ENCODE peak calls at places on chromosomes 3 and 15, in ten cellular contexts. V is HCEC 1CT; U is T-helper 2 cell; Z is heart left ventricle; H is colonic mucosa; O is stimulated activated CD8-positive, alpha-beta memory T cell treated with anti-CD3 and anti-CD28 coated beads, Interleukin-15, amount 100 ng/mL, for 24 hours; Q is T-helper 17 cell; B is KBM-7; F is tibial nerve; R is BJ. G is an unnamed sample.

GRCh38 chr15:59148160-59148810 is 43.3 kb downstream of the CCNB2 start:
- DNase-seq in V (no peak), U (no peak), Z (no peak), H (no peak), O (no peak), Q (no peak), B (no peak), F (no peak), R (peak), G (no peak)

GRCh38 chr15:74768099-74768770 is 13.6 kb upstream of the CSK start:
- DNase-seq in V (no peak), U (no peak), Z (no peak), H (no peak), O (no peak), Q (no peak), B (peak), F (no peak), R (no peak), G (no peak)

GRCh38 chr3:5063724-5064123 is 58.4 kb upstream of the ARL8B start:
- DNase-seq in V (no peak), U (no peak), Z (no peak), H (no peak), O (no peak), Q (no peak), B (no peak), F (no peak), R (no peak), G (no peak)

GRCh38 chr3:188491276-188491687 is 337.3 kb downstream of the LPP start:
- DNase-seq in V (peak), U (no peak), Z (peak), H (no peak), O (no peak), Q (no peak), B (no peak), F (no peak), R (no peak), G (no peak)

GRCh38 chr15:62360286-62360685 is 195.2 kb upstream of the C2CD4B start:
- DNase-seq in V (no peak), U (no peak), Z (no peak), H (no peak), O (no peak), Q (no peak), B (no peak), F (no peak), R (no peak), G (no peak)

GRCh38 chr15:33654859-33655258 is 313.4 kb upstream of the CHRM5 start:
- DNase-seq in V (no peak), U (no peak), Z (no peak), H (no peak), O (no peak), Q (no peak), B (no peak), F (no peak), R (no peak), G (no peak)

GRCh38 chr15:26148461-26148860 is 285.3 kb upstream of the ATP10A start:
- DNase-seq in V (no peak), U (no peak), Z (no peak), H (no peak), O (no peak), Q (no peak), B (no peak), F (no peak), R (no peak), G (no peak)

GRCh38 chr15:75723847-75724660 is 11.4 kb upstream of the CSPG4 start:
- DNase-seq in V (peak), U (no peak), Z (peak), H (peak), O (no peak), Q (peak), B (peak), F (peak), R (peak), G (no peak)

GRCh38 chr3:50256978-50257890 is 11.7 kb upstream of the SEMA3B start:
- DNase-seq in V (peak), U (no peak), Z (no peak), H (peak), O (no peak), Q (no peak), B (peak), F (no peak), R (no peak), G (no peak)

GRCh38 chr3:187005827-187006481 is 75.6 kb downstream of the ST6GAL1 start:
- DNase-seq in V (no peak), U (no peak), Z (no peak), H (no peak), O (no peak), Q (no peak), B (no peak), F (no peak), R (no peak), G (no peak)

GRCh38 chr3:116905805-116906204 is 196.2 kb downstream of the TUSC7 start:
- DNase-seq in V (no peak), U (no peak), Z (no peak), H (no peak), O (no peak), Q (no peak), B (no peak), F (no peak), R (no peak), G (no peak)

GRCh38 chr3:25421747-25422146 is 6.3 kb upstream of the RARB start:
- DNase-seq in V (no peak), U (no peak), Z (no peak), H (no peak), O (no peak), Q (no peak), B (no peak), F (no peak), R (no peak), G (no peak)

GRCh38 chr15:22944651-22945050 is 35.5 kb downstream of the CYFIP1 start:
- DNase-seq in V (no peak), U (no peak), Z (no peak), H (peak), O (no peak), Q (no peak), B (no peak), F (no peak), R (no peak), G (no peak)

GRCh38 chr3:194869482-194870169 is 183.9 kb downstream of the FAM43A start:
- DNase-seq in V (peak), U (no peak), Z (no peak), H (no peak), O (no peak), Q (no peak), B (no peak), F (no peak), R (no peak), G (no peak)

GRCh38 chr15:29835301-29835700 is 13.0 kb upstream of the TJP1 start:
- DNase-seq in V (no peak), U (no peak), Z (peak), H (no peak), O (no peak), Q (no peak), B (no peak), F (no peak), R (no peak), G (no peak)